ENCODE peak calls at places on chromosomes 11 and 22, in ten cellular contexts. O, X, Y, K, G, L, W, Z, Q and A are unnamed samples.

GRCh38 chr11:59776210-59777066 is 21.3 kb downstream of the STX3 start:
- DNase-seq in K (peak), L (peak), X (peak), O (peak), W (no peak), G (no peak), Y (no peak), Z (no peak), Q (no peak), A (no peak)

GRCh38 chr22:17896552-17896951 is 122.3 kb upstream of the BID start:
- DNase-seq in Z (no peak), K (no peak), X (no peak), W (no peak), Q (no peak), G (peak), L (no peak), Y (peak), O (no peak), A (peak)

GRCh38 chr11:86091566-86091965 is 22.7 kb upstream of the PICALM start:
- DNase-seq in O (peak), K (no peak), X (no peak), W (no peak), Z (no peak), Q (no peak), L (peak), G (peak), Y (no peak), A (peak)

GRCh38 chr22:48845356-48845936 is 982.2 kb downstream of the BRD1 start:
- DNase-seq in W (no peak), K (no peak), G (no peak), Y (no peak), Q (no peak), L (no peak), Z (no peak), X (no peak), O (no peak), A (no peak)

GRCh38 chr11:4065601-4066377 is 28.8 kb upstream of the RRM1 start:
- DNase-seq in W (no peak), Q (no peak), G (no peak), O (no peak), K (no peak), X (no peak), L (no peak), Z (no peak), Y (no peak), A (peak)

GRCh38 chr11:33476945-33477584 is 219.9 kb downstream of the HIPK3 start:
- DNase-seq in Z (no peak), Y (no peak), X (no peak), Q (no peak), L (no peak), O (peak), W (no peak), G (no peak), K (peak), A (no peak)

GRCh38 chr11:69449320-69450063 is 32.0 kb upstream of the LINC01488 start:
- DNase-seq in X (peak), K (no peak), L (peak), Y (peak), W (no peak), Q (peak), G (no peak), O (no peak), Z (no peak), A (peak)

GRCh38 chr11:32497951-32498350 is 62.6 kb upstream of the WT1 start:
- DNase-seq in O (no peak), G (no peak), Z (no peak), Q (no peak), X (no peak), L (no peak), W (no peak), K (no peak), Y (no peak), A (no peak)

GRCh38 chr11:62402226-62402625 is 16.6 kb upstream of the SCGB1A1 start:
- DNase-seq in W (peak), G (no peak), O (no peak), Q (no peak), L (no peak), Y (peak), X (no peak), K (no peak), Z (no peak), A (peak)

GRCh38 chr22:35638408-35638807 is 9.8 kb upstream of the APOL6 start:
- DNase-seq in Y (peak), Z (peak), K (peak), O (no peak), Q (no peak), X (no peak), L (peak), G (peak), W (no peak), A (peak)

GRCh38 chr11:67306769-67307544 is 3.6 kb downstream of the SSH3 start:
- DNase-seq in O (no peak), Y (no peak), Q (no peak), W (no peak), G (peak), Z (no peak), K (no peak), L (no peak), X (no peak), A (no peak)

GRCh38 chr11:26704249-26704648 is 17.6 kb downstream of the SLC5A12 start:
- DNase-seq in G (no peak), L (peak), X (no peak), Z (no peak), O (peak), Q (no peak), K (no peak), Y (no peak), W (no peak), A (no peak)

GRCh38 chr11:57248780-57249383 is 11.8 kb upstream of the APLNR start:
- DNase-seq in Y (peak), O (peak), K (peak), Z (peak), G (peak), Q (no peak), X (peak), W (no peak), L (peak), A (peak)

GRCh38 chr11:70111269-70112016 is 33.3 kb downstream of the ANO1 start:
- DNase-seq in X (peak), Y (peak), O (peak), W (no peak), L (peak), G (no peak), Z (no peak), Q (no peak), K (peak), A (no peak)

GRCh38 chr11:69135420-69136363 is 20.0 kb upstream of the SMIM38 start:
- DNase-seq in L (no peak), Z (no peak), Q (no peak), Y (no peak), W (no peak), O (no peak), X (no peak), K (no peak), G (no peak), A (no peak)

GRCh38 chr22:27718186-27719032 is 83.1 kb downstream of the MN1 start:
- DNase-seq in G (no peak), Z (peak), Y (peak), L (peak), K (peak), W (no peak), X (peak), Q (no peak), O (peak), A (no peak)

GRCh38 chr22:37334461-37334858 is 52.2 kb downstream of the CYTH4 start:
- DNase-seq in Q (no peak), Y (no peak), K (no peak), X (no peak), W (no peak), G (no peak), Z (no peak), O (no peak), L (no peak), A (no peak)

GRCh38 chr11:12402027-12402426 is 24.7 kb downstream of the PARVA start:
- DNase-seq in K (no peak), O (no peak), W (no peak), Q (no peak), G (no peak), Z (no peak), X (no peak), L (no peak), Y (no peak), A (no peak)

GRCh38 chr11:57751676-57752253 is at the start of gene BTBD18:
- DNase-seq in K (peak), Z (peak), Q (no peak), X (peak), W (no peak), G (no peak), Y (no peak), O (peak), L (peak), A (peak)